ENCODE peak calls at places on chromosomes 13 and 19, in four cellular contexts. D is cardiac septum, O is progenitor cell of endocrine pancreas, S is M059J. M is an unnamed sample.

GRCh38 chr13:21949818-21950429 is 279.1 kb downstream of the FGF9 start:
- DNase-seq in O (no peak), S (peak), D (no peak), M (no peak)

GRCh38 chr13:21402586-21403307 is 56.4 kb downstream of the ZDHHC20 start:
- DNase-seq in O (no peak), D (no peak), S (peak), M (peak)

GRCh38 chr13:43684947-43685725 is 101.6 kb downstream of the ENOX1 start:
- DNase-seq in S (no peak), D (no peak), O (no peak), M (no peak)

GRCh38 chr13:28819046-28819747 is 942 bp upstream of the MTUS2 start:
- DNase-seq in O (no peak), S (no peak), D (no peak), M (no peak)

GRCh38 chr13:24500977-24501376 is 11.6 kb downstream of the PARP4 start:
- DNase-seq in S (peak), O (no peak), D (no peak), M (no peak)

GRCh38 chr19:48950830-48951519 is 3.7 kb upstream of the BAX start:
- DNase-seq in D (no peak), S (peak), O (no peak), M (no peak)

GRCh38 chr19:30202060-30202600 is 170.1 kb upstream of the ZNF536 start:
- DNase-seq in S (no peak), D (peak), O (no peak), M (no peak)

GRCh38 chr19:44164673-44165512 is at the start of gene ZNF226:
- DNase-seq in D (peak), S (peak), O (peak), M (peak)